ENCODE peak calls at places on chromosomes 7 and 10, in ten cellular contexts. M is psoas muscle; P is dorsolateral prefrontal cortex; Z is lower lobe of right lung; K is tibial nerve; L is CD8-positive, alpha-beta memory T cell; I is hepatocyte; E is A549; A is CD4-positive, CD25-positive, alpha-beta regulatory T cell; U is HCT116. N is an unnamed sample.

GRCh38 chr7:76310102-76310957 is 7.9 kb downstream of the HSPB1 start:
- DNase-seq in M (no peak), P (no peak), Z (no peak), K (no peak), L (no peak), I (no peak), E (no peak), A (no peak), U (no peak), N (peak)

GRCh38 chr7:43572516-43573049 is 10.3 kb upstream of the STK17A start:
- DNase-seq in M (no peak), P (no peak), Z (no peak), K (no peak), L (no peak), I (peak), E (peak), A (no peak), U (peak), N (no peak)

GRCh38 chr10:110220383-110220782 is 13.0 kb downstream of the MXI1 start:
- DNase-seq in M (no peak), P (peak), Z (no peak), K (no peak), L (no peak), I (no peak), E (no peak), A (no peak), U (no peak), N (no peak)

GRCh38 chr7:108403597-108404217 is 52.5 kb downstream of the NRCAM start:
- DNase-seq in M (no peak), P (no peak), Z (no peak), K (no peak), L (no peak), I (no peak), E (no peak), A (no peak), U (no peak), N (no peak)

GRCh38 chr10:77548671-77549070 is 88.9 kb downstream of the KCNMA1 start:
- DNase-seq in M (no peak), P (no peak), Z (no peak), K (no peak), L (no peak), I (no peak), E (no peak), A (no peak), U (no peak), N (no peak)

GRCh38 chr7:7535688-7536087 is at the start of gene COL28A1:
- DNase-seq in M (no peak), P (no peak), Z (no peak), K (no peak), L (no peak), I (no peak), E (no peak), A (no peak), U (no peak), N (no peak)

GRCh38 chr10:70145666-70146488 is 623 bp downstream of the TYSND1 start:
- DNase-seq in M (peak), P (peak), Z (peak), K (no peak), L (peak), I (peak), E (peak), A (peak), U (no peak), N (peak)

GRCh38 chr10:79223346-79224048 is 123.8 kb upstream of the PPIF start:
- DNase-seq in M (peak), P (peak), Z (peak), K (peak), L (no peak), I (peak), E (no peak), A (no peak), U (no peak), N (no peak)

GRCh38 chr10:75538144-75538543 is 106.7 kb downstream of the LRMDA start:
- DNase-seq in M (no peak), P (no peak), Z (no peak), K (no peak), L (no peak), I (no peak), E (no peak), A (no peak), U (no peak), N (no peak)

GRCh38 chr10:50431118-50431517 is 179.8 kb upstream of the ASAH2 start:
- DNase-seq in M (no peak), P (no peak), Z (no peak), K (no peak), L (no peak), I (no peak), E (no peak), A (no peak), U (no peak), N (no peak)

DNA sequence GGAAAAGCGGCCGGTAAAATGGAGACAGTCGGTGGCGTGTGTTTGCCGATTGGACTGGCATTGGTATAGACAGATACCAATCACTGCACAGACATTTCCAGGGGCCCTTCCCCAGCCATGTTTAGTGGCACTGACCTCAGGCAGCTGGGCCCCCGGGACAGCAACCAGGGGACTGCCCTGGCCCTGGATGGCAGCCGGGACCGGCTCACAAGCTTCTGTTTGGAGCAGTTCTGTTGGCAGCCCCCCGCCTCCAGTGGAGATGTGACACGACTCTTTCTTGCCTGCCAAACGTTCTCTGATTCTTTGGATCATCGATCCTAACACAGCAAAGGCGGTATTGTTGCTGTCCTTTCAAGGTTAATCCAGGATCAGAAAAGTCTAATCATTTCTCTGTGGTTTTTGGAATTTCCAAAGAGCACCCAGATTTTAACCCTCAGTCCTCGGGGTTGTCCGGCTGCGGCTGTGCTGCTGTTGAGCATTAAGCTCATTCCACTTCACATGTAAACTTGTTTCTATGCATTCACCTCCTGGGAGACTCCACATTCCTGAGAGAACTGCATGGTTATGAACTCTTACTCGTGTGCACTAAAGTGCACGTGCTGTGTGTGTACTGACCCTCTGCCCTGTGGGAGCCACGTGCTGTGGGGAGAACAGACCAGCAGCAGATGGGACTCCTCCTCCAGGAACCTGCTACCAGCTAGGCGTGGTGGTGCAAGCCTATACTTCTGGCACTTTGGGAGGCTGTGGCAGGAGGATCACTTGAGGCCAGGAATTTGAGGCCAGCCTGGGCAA is 46.0 kb downstream of the FOXK1 start:
- DNase-seq in M (no peak), P (no peak), Z (no peak), K (no peak), L (no peak), I (no peak), E (no peak), A (no peak), U (no peak), N (no peak)
- H3K27ac ChIP-seq in M (no peak), P (peak), Z (no peak), K (no peak), L (no peak), I (no peak), E (peak), A (no peak), U (no peak), N (peak)

GRCh38 chr7:69722836-69723235 is 124.6 kb downstream of the AUTS2 start:
- DNase-seq in M (no peak), P (no peak), Z (no peak), K (no peak), L (no peak), I (no peak), E (no peak), A (no peak), U (no peak), N (no peak)

GRCh38 chr7:69723663-69724062 is 125.4 kb downstream of the AUTS2 start:
- DNase-seq in M (no peak), P (no peak), Z (no peak), K (no peak), L (no peak), I (no peak), E (no peak), A (no peak), U (no peak), N (no peak)

GRCh38 chr7:69732203-69732602 is 133.9 kb downstream of the AUTS2 start:
- DNase-seq in M (no peak), P (no peak), Z (no peak), K (no peak), L (no peak), I (peak), E (peak), A (no peak), U (no peak), N (no peak)

GRCh38 chr7:69728299-69728698 is 130.0 kb downstream of the AUTS2 start:
- DNase-seq in M (no peak), P (no peak), Z (no peak), K (no peak), L (no peak), I (no peak), E (no peak), A (no peak), U (no peak), N (no peak)
- H3K27ac ChIP-seq in M (no peak), P (peak), Z (no peak), K (no peak), L (no peak), I (no peak), E (no peak), A (no peak), U (no peak), N (no peak)

GRCh38 chr7:32257632-32258031 is 187.4 kb upstream of the PDE1C start:
- DNase-seq in M (no peak), P (no peak), Z (no peak), K (no peak), L (no peak), I (no peak), E (no peak), A (no peak), U (no peak), N (no peak)

GRCh38 chr7:32256811-32257210 is 186.6 kb upstream of the PDE1C start:
- DNase-seq in M (no peak), P (no peak), Z (no peak), K (no peak), L (no peak), I (no peak), E (no peak), A (no peak), U (no peak), N (no peak)

GRCh38 chr7:32253245-32253644 is 183.0 kb upstream of the PDE1C start:
- DNase-seq in M (no peak), P (no peak), Z (no peak), K (no peak), L (no peak), I (no peak), E (no peak), A (no peak), U (no peak), N (no peak)

GRCh38 chr7:32255036-32255435 is 184.8 kb upstream of the PDE1C start:
- DNase-seq in M (no peak), P (no peak), Z (no peak), K (no peak), L (no peak), I (no peak), E (no peak), A (no peak), U (no peak), N (no peak)

DNA sequence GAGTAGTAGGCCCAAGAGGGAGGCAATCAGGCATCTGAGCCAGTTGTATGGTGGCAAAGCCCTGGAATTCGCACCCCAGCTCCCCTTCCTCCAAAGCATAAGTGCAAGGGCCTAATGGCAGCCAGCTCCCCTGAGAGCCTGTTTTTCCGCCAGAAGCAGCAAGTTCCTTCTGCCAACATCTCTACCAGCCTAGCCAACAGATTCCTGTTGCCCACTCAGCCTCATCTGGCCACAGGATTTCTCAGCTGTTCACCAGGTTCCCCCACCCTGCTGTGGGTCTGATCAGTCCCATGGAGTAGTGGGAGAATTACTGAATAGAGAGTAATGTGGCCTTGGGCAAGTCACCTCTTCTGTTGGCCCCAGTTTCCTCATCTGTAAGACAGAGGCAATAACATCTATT is 186.2 kb upstream of the PDE1C start:
- DNase-seq in M (no peak), P (no peak), Z (no peak), K (no peak), L (no peak), I (no peak), E (no peak), A (no peak), U (no peak), N (no peak)
- H3K27ac ChIP-seq in M (no peak), P (no peak), Z (no peak), K (no peak), L (no peak), I (no peak), E (no peak), A (no peak), U (no peak), N (no peak)

GRCh38 chr7:141573511-141573910 is 22.3 kb downstream of the AGK start:
- DNase-seq in M (no peak), P (no peak), Z (no peak), K (no peak), L (no peak), I (no peak), E (no peak), A (no peak), U (no peak), N (no peak)
- H3K27ac ChIP-seq in M (peak), P (no peak), Z (no peak), K (no peak), L (no peak), I (no peak), E (no peak), A (no peak), U (no peak), N (no peak)

GRCh38 chr7:116924741-116925140 is 28.6 kb upstream of the ST7 start:
- DNase-seq in M (no peak), P (no peak), Z (no peak), K (no peak), L (no peak), I (no peak), E (no peak), A (no peak), U (no peak), N (no peak)

GRCh38 chr7:116918744-116919143 is 34.6 kb upstream of the ST7 start:
- DNase-seq in M (no peak), P (no peak), Z (no peak), K (no peak), L (no peak), I (no peak), E (no peak), A (no peak), U (no peak), N (no peak)

GRCh38 chr7:116922545-116922944 is 30.8 kb upstream of the ST7 start:
- DNase-seq in M (no peak), P (no peak), Z (no peak), K (no peak), L (no peak), I (no peak), E (no peak), A (no peak), U (no peak), N (no peak)

DNA sequence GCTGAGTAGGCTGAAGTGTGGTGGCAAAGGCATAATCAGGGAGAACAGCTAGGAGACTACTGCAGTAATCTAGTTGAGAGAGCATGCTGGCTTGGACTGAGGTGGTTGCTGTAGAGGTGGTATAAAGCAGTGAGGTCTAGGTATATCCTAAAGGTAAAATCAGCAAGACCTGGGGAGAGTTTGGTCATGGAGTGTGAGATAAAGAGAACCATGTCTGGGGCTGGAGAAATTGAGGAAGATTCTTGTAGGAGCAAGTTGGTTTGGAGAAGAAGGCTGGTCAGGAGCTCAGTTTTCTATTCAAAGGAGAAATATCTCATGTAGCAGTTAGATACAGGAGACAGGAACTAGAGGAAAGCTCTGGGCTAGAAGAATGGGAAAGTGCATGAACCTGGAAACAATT is 32.9 kb upstream of the ST7 start:
- DNase-seq in M (no peak), P (no peak), Z (no peak), K (no peak), L (no peak), I (no peak), E (no peak), A (no peak), U (no peak), N (no peak)
- H3K27ac ChIP-seq in M (no peak), P (no peak), Z (no peak), K (no peak), L (no peak), I (no peak), E (no peak), A (no peak), U (no peak), N (no peak)

GRCh38 chr10:61923210-61924024 is 21.9 kb downstream of the ARID5B start:
- DNase-seq in M (no peak), P (peak), Z (no peak), K (no peak), L (no peak), I (no peak), E (no peak), A (no peak), U (no peak), N (no peak)
- H3K27ac ChIP-seq in M (no peak), P (peak), Z (no peak), K (no peak), L (no peak), I (peak), E (peak), A (no peak), U (no peak), N (no peak)